ENCODE peak calls at places on chromosomes 1 and 21, in ten cellular contexts. H is neural progenitor cell, V is PC-3, M is endodermal cell, B is IMR-90, W is mesendoderm, T is H1, E is K562, U is mesenchymal stem cell, X is neuronal stem cell. A is an unnamed sample.

GRCh38 chr1:198575715-198576641 is 35.5 kb upstream of the ATP6V1G3 start:
- DNase-seq in X (no peak), M (no peak), E (no peak), T (no peak), H (no peak), U (no peak), B (peak), V (peak), W (no peak), A (no peak)

GRCh38 chr21:45695086-45695485 is 51.6 kb downstream of the PCBP3 start:
- DNase-seq in X (peak), W (peak), B (no peak), H (peak), V (no peak), M (peak), E (no peak), T (peak), U (no peak), A (no peak)

GRCh38 chr1:110255388-110255787 is 45.3 kb downstream of the KCNC4 start:
- DNase-seq in V (no peak), E (no peak), X (peak), H (peak), U (no peak), B (no peak), W (peak), M (peak), T (no peak), A (no peak)

GRCh38 chr1:180343931-180344406 is 113.9 kb downstream of the LHX4 start:
- DNase-seq in U (peak), T (no peak), X (no peak), V (no peak), M (no peak), E (no peak), B (peak), H (no peak), W (no peak), A (no peak)

GRCh38 chr1:43619996-43620920 is 29.7 kb upstream of the KDM4A start:
- DNase-seq in X (no peak), W (no peak), M (no peak), U (no peak), V (no peak), T (no peak), B (no peak), H (no peak), E (no peak), A (no peak)

GRCh38 chr1:65393345-65393744 is 27.1 kb upstream of the LEPR start:
- DNase-seq in U (peak), B (peak), E (no peak), X (no peak), H (no peak), V (peak), M (no peak), T (no peak), W (no peak), A (no peak)

GRCh38 chr1:8825985-8826481 is 8.6 kb upstream of the RERE start:
- DNase-seq in E (no peak), M (peak), W (peak), H (no peak), B (peak), T (no peak), V (peak), U (peak), X (no peak), A (no peak)

GRCh38 chr1:7403265-7404045 is 367.6 kb upstream of the VAMP3 start:
- DNase-seq in T (no peak), B (peak), U (peak), V (no peak), H (no peak), E (no peak), W (no peak), X (no peak), M (peak), A (no peak)

GRCh38 chr1:229349463-229350385 is 6.9 kb upstream of the CCSAP start:
- DNase-seq in E (no peak), U (no peak), V (no peak), W (no peak), M (no peak), H (no peak), T (no peak), B (no peak), X (no peak), A (no peak)

GRCh38 chr21:28439852-28440251 is 552.8 kb downstream of the LTN1 start:
- DNase-seq in X (no peak), E (no peak), W (no peak), T (no peak), M (no peak), V (no peak), B (peak), U (no peak), H (no peak), A (no peak)

GRCh38 chr1:177392336-177392735 is 221.6 kb downstream of the BRINP2 start:
- DNase-seq in B (no peak), E (no peak), U (no peak), V (peak), M (no peak), T (no peak), H (no peak), W (no peak), X (no peak), A (no peak)

GRCh38 chr21:45306832-45307571 is 19.3 kb upstream of the POFUT2 start:
- DNase-seq in E (peak), X (no peak), V (no peak), T (no peak), U (peak), M (peak), W (no peak), B (peak), H (peak), A (no peak)

GRCh38 chr1:39431927-39432326 is 59.5 kb upstream of the BMP8A start:
- DNase-seq in H (no peak), T (no peak), E (no peak), W (no peak), V (no peak), M (no peak), X (no peak), B (peak), U (peak), A (no peak)

GRCh38 chr1:30756206-30756544 is 1.4 kb downstream of the LAPTM5 start:
- DNase-seq in E (no peak), X (no peak), V (no peak), M (no peak), H (no peak), W (no peak), T (no peak), B (no peak), U (no peak), A (no peak)

GRCh38 chr1:30754684-30755171 is 2.8 kb downstream of the LAPTM5 start:
- DNase-seq in M (no peak), B (no peak), W (no peak), H (no peak), U (no peak), E (no peak), X (no peak), V (no peak), T (no peak), A (no peak)

GRCh38 chr1:30756545-30757195 is 904 bp downstream of the LAPTM5 start:
- DNase-seq in V (peak), B (peak), M (no peak), H (no peak), W (peak), E (peak), X (no peak), T (no peak), U (peak), A (no peak)

GRCh38 chr1:30755334-30755733 is 2.2 kb downstream of the LAPTM5 start:
- DNase-seq in B (no peak), T (no peak), W (no peak), M (no peak), X (no peak), U (no peak), V (no peak), H (no peak), E (no peak), A (no peak)

DNA sequence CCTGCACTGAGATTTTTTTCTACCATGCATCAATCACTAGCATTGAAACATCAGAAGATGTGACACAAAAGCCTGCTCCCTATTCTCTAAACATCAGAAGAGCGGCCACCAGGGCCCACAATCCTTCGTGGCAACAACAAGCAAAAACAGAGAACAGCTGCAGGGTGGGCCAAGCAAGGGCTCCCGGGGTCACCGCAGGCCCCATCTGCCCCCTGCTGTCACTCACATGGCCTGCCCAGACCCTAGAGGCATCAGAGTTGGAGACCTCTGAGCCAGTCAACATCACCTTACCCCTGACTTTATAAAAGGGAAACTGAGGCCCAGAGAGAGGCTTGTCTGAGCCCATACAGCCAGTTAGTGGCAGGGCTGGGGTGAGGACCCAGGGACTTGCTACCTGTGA is 1.8 kb downstream of the LAPTM5 start:
- DNase-seq in X (no peak), E (no peak), B (no peak), U (no peak), H (no peak), T (no peak), W (no peak), M (no peak), V (no peak), A (no peak)
- H3K9ac ChIP-seq in X (no peak), E (no peak), B (no peak), U (no peak), H (no peak), T (no peak), W (no peak), M (no peak), V (no peak), A (no peak)

GRCh38 chr1:202915146-202915545 is 11.9 kb downstream of the KLHL12 start:
- DNase-seq in U (no peak), E (no peak), W (no peak), M (no peak), H (no peak), V (no peak), T (no peak), B (no peak), X (no peak), A (peak)
- H3K9ac ChIP-seq in U (no peak), E (no peak), W (no peak), M (no peak), H (no peak), V (no peak), T (no peak), B (no peak), X (no peak), A (peak)

DNA sequence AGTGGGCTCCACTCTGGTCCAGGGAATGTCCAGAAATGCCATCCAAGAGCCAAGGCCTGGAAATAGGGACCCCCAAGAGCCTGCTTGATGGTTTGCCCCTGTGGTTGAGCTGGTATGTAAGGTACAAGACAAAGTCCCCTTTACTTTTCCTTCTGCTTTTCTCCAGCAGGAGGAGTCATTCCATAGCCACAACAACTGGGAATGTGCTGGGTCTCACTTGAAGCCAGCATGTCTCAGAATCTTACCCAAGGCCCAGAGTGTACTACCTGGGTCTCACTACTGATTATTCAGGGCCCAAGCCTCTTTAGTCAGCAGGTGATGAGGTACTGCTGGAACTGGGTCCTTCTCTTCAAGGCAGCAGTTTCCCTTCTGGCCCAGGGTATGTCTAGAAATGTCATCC is 62.1 kb upstream of the CD55 start:
- DNase-seq in U (peak), E (no peak), X (no peak), B (peak), M (peak), V (peak), W (peak), T (no peak), H (peak), A (no peak)
- H3K9ac ChIP-seq in U (no peak), E (no peak), X (no peak), B (no peak), M (no peak), V (no peak), W (no peak), T (no peak), H (no peak), A (no peak)

GRCh38 chr21:38807481-38807880 is 1.8 kb downstream of the ETS2 start:
- DNase-seq in X (peak), B (no peak), T (no peak), W (no peak), U (peak), V (no peak), H (peak), M (no peak), E (no peak), A (no peak)
- H3K9ac ChIP-seq in X (no peak), B (peak), T (no peak), W (peak), U (peak), V (peak), H (no peak), M (peak), E (peak), A (peak)

GRCh38 chr1:207910678-207911354 is at the start of gene CD34:
- DNase-seq in M (peak), T (no peak), V (no peak), U (no peak), X (peak), B (no peak), E (no peak), H (peak), W (peak), A (no peak)
- H3K9ac ChIP-seq in M (no peak), T (no peak), V (no peak), U (peak), X (peak), B (no peak), E (no peak), H (no peak), W (peak), A (no peak)

GRCh38 chr1:41919131-41919530 is 409 bp upstream of the HIVEP3 start:
- DNase-seq in B (no peak), H (no peak), M (no peak), X (no peak), U (no peak), E (no peak), W (no peak), T (no peak), V (no peak), A (no peak)

GRCh38 chr1:41917051-41917530 is 1.6 kb downstream of the HIVEP3 start:
- DNase-seq in V (no peak), T (no peak), E (no peak), U (no peak), H (no peak), B (no peak), W (no peak), X (no peak), M (no peak), A (no peak)

GRCh38 chr1:41918450-41919043 is at the start of gene HIVEP3:
- DNase-seq in V (peak), X (peak), T (no peak), B (no peak), W (peak), M (no peak), E (no peak), H (peak), U (peak), A (no peak)

GRCh38 chr1:41919764-41920397 is 1.2 kb upstream of the HIVEP3 start:
- DNase-seq in U (peak), M (peak), X (no peak), E (peak), B (peak), H (peak), T (no peak), V (no peak), W (peak), A (no peak)

GRCh38 chr1:41917835-41918449 is 780 bp downstream of the HIVEP3 start:
- DNase-seq in M (peak), W (peak), E (no peak), X (peak), U (peak), V (peak), H (peak), B (peak), T (no peak), A (no peak)
- H3K9ac ChIP-seq in M (no peak), W (peak), E (no peak), X (peak), U (peak), V (peak), H (no peak), B (peak), T (no peak), A (no peak)

GRCh38 chr1:93237021-93237420 is 56.5 kb downstream of the CCDC18 start:
- DNase-seq in W (peak), X (no peak), M (peak), E (no peak), H (no peak), V (no peak), B (no peak), U (no peak), T (no peak), A (no peak)

GRCh38 chr1:93235261-93235660 is 54.7 kb downstream of the CCDC18 start:
- DNase-seq in T (no peak), U (no peak), W (no peak), M (no peak), X (no peak), V (no peak), H (no peak), E (no peak), B (no peak), A (no peak)

GRCh38 chr1:93244298-93245069 is 64.0 kb downstream of the CCDC18 start:
- DNase-seq in H (no peak), U (no peak), V (no peak), X (no peak), B (no peak), W (no peak), M (no peak), T (no peak), E (no peak), A (no peak)

GRCh38 chr1:93238425-93238824 is 57.9 kb downstream of the CCDC18 start:
- DNase-seq in V (no peak), M (no peak), T (no peak), X (no peak), B (no peak), U (no peak), H (no peak), W (no peak), E (no peak), A (no peak)

DNA sequence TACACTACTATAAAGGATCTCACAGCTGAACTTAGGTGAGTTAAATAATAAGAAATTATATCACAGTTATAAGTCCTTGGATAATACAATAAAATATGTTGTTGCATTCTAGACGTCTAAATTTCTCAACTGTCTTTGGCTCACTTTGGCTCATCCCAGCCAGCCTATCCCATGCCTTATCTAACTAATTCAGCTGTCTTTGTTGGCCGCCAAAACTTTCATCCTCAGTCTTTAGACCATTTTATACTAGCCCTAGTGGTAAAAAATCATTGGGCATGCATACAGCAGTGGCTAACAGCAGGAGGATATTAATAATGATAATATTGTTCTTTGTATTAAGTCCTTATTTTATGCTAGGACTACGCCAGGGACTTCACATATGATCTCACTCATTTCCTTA is 59.3 kb downstream of the CCDC18 start:
- DNase-seq in V (no peak), E (no peak), B (no peak), M (no peak), T (no peak), U (no peak), W (no peak), X (no peak), H (no peak), A (no peak)
- H3K9ac ChIP-seq in V (no peak), E (no peak), B (no peak), M (no peak), T (no peak), U (no peak), W (no peak), X (no peak), H (no peak), A (no peak)

GRCh38 chr1:1799716-1800115 is 21.4 kb upstream of the NADK start:
- DNase-seq in B (no peak), U (no peak), T (no peak), W (no peak), H (no peak), V (no peak), X (no peak), E (no peak), M (no peak), A (no peak)
- H3K9ac ChIP-seq in B (no peak), U (peak), T (no peak), W (no peak), H (no peak), V (no peak), X (no peak), E (no peak), M (no peak), A (no peak)

DNA sequence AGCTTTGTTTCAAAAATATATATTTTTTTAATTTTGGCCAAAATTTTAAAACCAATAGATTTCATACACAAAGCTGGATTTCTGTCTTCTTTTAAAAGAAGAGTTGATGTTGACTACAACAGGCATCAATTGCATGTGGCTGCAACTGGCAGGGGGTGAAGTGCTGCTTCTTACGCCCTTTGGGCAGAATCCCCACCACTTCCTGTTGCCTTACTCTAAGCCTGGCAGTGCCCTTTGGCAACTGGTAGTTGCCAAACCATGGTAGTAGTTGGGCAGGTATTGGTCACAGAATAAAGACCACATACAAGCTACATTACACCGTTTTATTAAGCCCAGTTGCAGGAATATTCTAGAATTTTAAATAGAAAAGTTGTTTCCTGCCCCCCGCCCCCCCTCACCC is 17.0 kb downstream of the LAMC2 start:
- DNase-seq in W (no peak), V (no peak), T (no peak), M (no peak), U (no peak), X (no peak), B (no peak), E (no peak), H (no peak), A (no peak)
- H3K9ac ChIP-seq in W (no peak), V (no peak), T (no peak), M (no peak), U (no peak), X (no peak), B (no peak), E (no peak), H (no peak), A (no peak)

A was measured in SK-N-MC.